ENCODE peak calls at places on chromosomes 16 and 17, in five cellular contexts. U is IMR-90, S is adrenal gland, W is cardiac fibroblast, L is HL-60. D is an unnamed sample.

GRCh38 chr16:78706637-78707036 is 607.2 kb downstream of the WWOX start:
- DNase-seq in U (no peak), S (peak), L (no peak), W (no peak), D (no peak)

GRCh38 chr16:49652441-49653175 is 203.3 kb downstream of the ZNF423 start:
- DNase-seq in L (no peak), S (peak), U (no peak), W (peak), D (peak)

GRCh38 chr17:76716834-76717205 is 6.1 kb upstream of the MXRA7 start:
- DNase-seq in W (peak), S (peak), U (peak), L (no peak), D (peak)

GRCh38 chr17:76772842-76773521 is 35.1 kb downstream of the MFSD11 start:
- DNase-seq in U (peak), L (no peak), W (peak), S (no peak), D (peak)

GRCh38 chr17:40373324-40373723 is 8.8 kb upstream of the GJD3 start:
- DNase-seq in L (no peak), U (peak), W (peak), S (no peak), D (peak)

GRCh38 chr16:28307936-28308335 is 15.6 kb downstream of the SBK1 start:
- DNase-seq in L (no peak), S (no peak), W (no peak), U (no peak), D (no peak)

GRCh38 chr16:714079-714478 is 839 bp upstream of the METRN start:
- DNase-seq in L (no peak), S (no peak), W (no peak), U (no peak), D (no peak)

GRCh38 chr16:57000271-57001025 is 11.1 kb downstream of the NLRC5 start:
- DNase-seq in S (no peak), L (no peak), W (peak), U (peak), D (peak)

GRCh38 chr17:50758524-50758923 is 8.8 kb downstream of the ANKRD40CL start:
- DNase-seq in U (no peak), W (no peak), S (no peak), L (no peak), D (no peak)

GRCh38 chr16:65936096-65936495 is 430.4 kb upstream of the CDH5 start:
- DNase-seq in L (no peak), S (no peak), W (no peak), U (peak), D (peak)

GRCh38 chr17:10121971-10122707 is 76.3 kb downstream of the GAS7 start:
- DNase-seq in L (no peak), S (no peak), W (no peak), U (peak), D (no peak)

GRCh38 chr16:85515830-85516397 is 97.2 kb upstream of the GSE1 start:
- DNase-seq in U (no peak), S (no peak), L (no peak), W (no peak), D (no peak)

GRCh38 chr17:251531-251930 is 70.1 kb upstream of the DOC2B start:
- DNase-seq in U (no peak), L (no peak), S (peak), W (no peak), D (no peak)

GRCh38 chr17:78122991-78123249 is 5.6 kb downstream of the TMC6 start:
- DNase-seq in S (no peak), W (no peak), L (no peak), U (no peak), D (no peak)

GRCh38 chr16:67184453-67185002 is 765 bp upstream of the MATCAP1 start:
- DNase-seq in U (no peak), L (no peak), W (no peak), S (no peak), D (no peak)

GRCh38 chr17:62888148-62888547 is 77.9 kb upstream of the TANC2 start:
- DNase-seq in S (no peak), L (no peak), U (no peak), W (peak), D (no peak)

GRCh38 chr17:81365601-81366585 is 29.4 kb upstream of the BAHCC1 start:
- DNase-seq in W (peak), S (peak), U (peak), L (peak), D (peak)

GRCh38 chr16:81556715-81557284 is 112.2 kb downstream of the CMIP start:
- DNase-seq in S (peak), U (no peak), L (no peak), W (peak), D (no peak)

GRCh38 chr16:35255186-35255803 is 1795.9 kb downstream of the TP53TG3F start:
- DNase-seq in L (no peak), W (no peak), S (no peak), U (no peak), D (no peak)

GRCh38 chr16:7004266-7004665 is 328.4 kb upstream of the RBFOX1 start:
- DNase-seq in S (no peak), U (no peak), W (no peak), L (no peak), D (no peak)

GRCh38 chr17:61139219-61139618 is 260.4 kb upstream of the TBX2 start:
- DNase-seq in L (peak), W (peak), S (no peak), U (peak), D (peak)

GRCh38 chr17:56861899-56862298 is 27.9 kb downstream of the DGKE start:
- DNase-seq in W (no peak), L (no peak), S (no peak), U (no peak), D (no peak)

GRCh38 chr17:74843352-74843627 is 16.4 kb downstream of the GRIN2C start:
- DNase-seq in U (no peak), L (no peak), S (no peak), W (no peak), D (no peak)

GRCh38 chr17:74842146-74842598 is 17.5 kb downstream of the GRIN2C start:
- DNase-seq in W (no peak), S (peak), L (no peak), U (no peak), D (peak)

GRCh38 chr17:74840500-74840899 is 19.2 kb downstream of the GRIN2C start:
- DNase-seq in U (no peak), S (no peak), W (no peak), L (no peak), D (no peak)

GRCh38 chr17:74840989-74841666 is 18.6 kb downstream of the GRIN2C start:
- DNase-seq in S (peak), L (peak), U (peak), W (peak), D (peak)

DNA sequence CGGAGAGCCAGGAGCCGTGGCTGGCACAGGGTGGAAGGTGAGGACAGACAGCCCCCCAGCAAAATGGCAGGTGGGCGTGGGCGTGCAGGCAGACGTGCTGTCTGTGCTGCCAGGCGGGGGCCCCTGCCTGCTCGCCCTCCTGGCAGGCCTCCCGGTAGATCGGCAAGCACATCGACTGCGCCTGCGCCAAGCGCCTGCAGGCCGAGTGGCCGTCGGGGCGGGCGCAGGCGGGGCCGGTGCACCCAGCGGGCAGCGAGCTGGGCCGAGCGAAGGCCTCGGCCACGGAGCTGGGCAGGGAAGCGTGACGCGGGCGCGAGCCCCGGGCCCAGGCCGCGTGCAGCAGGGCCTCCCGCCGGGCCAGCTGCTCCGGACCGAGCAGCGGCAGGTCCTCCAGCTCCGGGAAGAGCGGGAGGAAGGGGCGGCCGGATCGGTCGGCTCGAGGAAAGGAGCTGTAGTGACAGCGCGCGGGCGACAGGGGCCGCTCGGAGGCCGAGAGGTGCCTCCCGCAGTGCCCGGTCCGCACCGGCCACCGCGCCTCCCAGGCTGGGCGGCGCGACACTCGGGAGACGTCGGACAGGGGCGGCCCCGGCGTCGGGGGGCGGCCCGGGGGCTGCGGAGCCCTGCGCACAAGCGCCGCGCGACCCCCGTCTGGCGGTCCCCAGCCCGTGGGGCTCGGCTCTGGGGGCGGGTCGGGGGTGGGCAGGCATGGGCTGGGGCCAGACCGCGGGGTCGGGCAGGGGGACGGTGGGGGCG is 16.9 kb downstream of the GRIN2C start:
- DNase-seq in U (peak), S (peak), W (peak), L (no peak), D (peak)
- TF ChIP-seq CTCF in U (peak), S (peak), W (peak), L (no peak), D (peak)

GRCh38 chr17:3894188-3894587 is 1.3 kb upstream of the CAMKK1 start:
- DNase-seq in W (no peak), U (no peak), L (no peak), S (no peak), D (no peak)

GRCh38 chr17:3894927-3895343 is 2.1 kb upstream of the CAMKK1 start:
- DNase-seq in U (peak), S (peak), W (peak), L (peak), D (no peak)

GRCh38 chr17:3893003-3893719 is at the start of gene CAMKK1:
- DNase-seq in U (peak), S (peak), W (peak), L (peak), D (peak)

GRCh38 chr17:3892095-3892998 is 506 bp downstream of the CAMKK1 start:
- DNase-seq in S (peak), U (peak), L (peak), W (peak), D (peak)

DNA sequence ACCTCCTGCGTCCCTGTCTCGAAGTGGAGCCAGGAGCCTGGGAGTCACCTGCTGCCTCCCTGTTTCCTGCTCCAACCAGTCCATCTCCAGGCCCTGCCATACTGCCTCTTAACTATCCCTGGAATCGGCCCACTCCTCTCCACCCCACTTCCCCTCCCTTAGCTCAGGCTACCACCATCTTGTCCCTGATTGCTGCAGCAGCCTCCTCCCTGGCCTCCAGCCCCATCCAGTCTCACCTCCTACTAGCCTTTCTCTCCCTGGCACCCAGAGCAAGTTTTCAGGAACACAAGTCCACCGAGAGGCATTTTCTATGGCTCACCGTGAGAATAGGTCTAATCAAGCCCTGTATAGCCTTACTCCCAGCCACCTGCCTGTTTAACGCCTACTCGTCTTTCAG is 865 bp upstream of the CAMKK1 start:
- DNase-seq in S (no peak), L (no peak), U (no peak), W (no peak), D (no peak)
- H3K4me3 ChIP-seq in S (no peak), L (peak), U (no peak), W (no peak), D (no peak)

GRCh38 chr17:74380086-74380958 is 13.0 kb downstream of the GPR142 start:
- DNase-seq in U (no peak), S (no peak), L (peak), W (no peak), D (no peak)
- TF ChIP-seq CTCF in U (no peak), S (no peak), L (no peak), W (no peak), D (no peak)

DNA sequence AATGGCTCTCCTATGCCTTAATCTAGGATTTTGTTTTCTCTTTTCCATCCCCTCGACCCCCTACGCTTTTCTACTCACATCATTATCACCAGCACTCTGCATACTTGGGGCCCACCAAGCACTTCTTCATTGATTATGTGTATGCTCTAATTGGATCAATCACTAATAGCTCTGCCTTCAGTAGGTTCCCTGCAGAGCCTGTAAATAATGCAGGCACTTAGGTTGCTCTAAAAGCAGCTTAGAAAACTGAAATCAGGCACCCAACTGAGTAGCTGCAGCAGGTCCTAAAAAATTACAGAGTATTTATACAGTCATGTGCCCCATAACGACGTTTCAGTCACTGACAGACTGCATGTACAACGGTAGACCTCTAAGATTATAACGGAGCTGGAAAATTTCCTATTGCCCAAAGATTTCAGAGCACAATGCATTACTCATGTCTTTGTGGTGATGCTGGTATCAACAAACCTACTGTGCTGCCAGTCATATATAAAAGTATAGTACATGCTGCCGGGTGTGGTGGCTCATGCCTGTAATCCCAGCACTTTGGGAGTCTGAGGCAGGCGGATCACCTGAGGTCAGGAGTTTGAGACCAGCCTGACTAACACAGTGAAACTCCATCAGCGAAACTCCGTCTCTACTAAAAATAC is 280.4 kb downstream of the HS3ST3B1 start:
- DNase-seq in W (no peak), U (no peak), S (no peak), L (no peak), D (no peak)
- H3K4me3 ChIP-seq in W (no peak), U (no peak), S (no peak), L (no peak), D (no peak)

GRCh38 chr17:14301761-14302401 is 1.0 kb downstream of the HS3ST3B1 start:
- DNase-seq in U (peak), W (peak), S (no peak), L (peak), D (peak)

GRCh38 chr17:14302421-14303099 is 1.7 kb downstream of the HS3ST3B1 start:
- DNase-seq in U (peak), S (peak), L (peak), W (peak), D (peak)

GRCh38 chr17:14300628-14301278 is at the start of gene HS3ST3B1:
- DNase-seq in W (peak), U (peak), S (peak), L (peak), D (peak)

GRCh38 chr17:14299261-14300093 is 1.4 kb upstream of the HS3ST3B1 start:
- DNase-seq in W (peak), S (peak), L (peak), U (no peak), D (peak)

DNA sequence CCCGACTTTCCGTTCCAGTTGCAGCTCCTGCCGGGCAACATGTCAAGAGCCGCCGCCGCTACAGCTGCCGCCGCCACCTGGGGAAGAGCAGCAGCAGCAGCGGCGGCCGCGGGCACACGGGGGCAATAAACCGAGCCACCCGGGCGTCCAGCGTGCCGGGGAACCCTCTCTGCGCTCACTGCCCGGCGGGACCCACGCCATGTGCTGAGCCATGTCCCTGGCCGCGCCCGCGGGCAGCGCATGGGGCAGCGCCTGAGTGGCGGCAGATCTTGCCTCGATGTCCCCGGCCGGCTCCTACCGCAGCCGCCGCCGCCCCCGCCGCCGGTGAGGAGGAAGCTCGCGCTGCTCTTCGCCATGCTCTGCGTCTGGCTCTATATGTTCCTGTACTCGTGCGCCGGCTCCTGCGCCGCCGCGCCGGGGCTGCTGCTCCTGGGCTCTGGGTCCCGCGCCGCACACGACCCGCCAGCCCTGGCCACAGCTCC is 439 bp downstream of the HS3ST3B1 start:
- DNase-seq in W (no peak), S (no peak), U (no peak), L (peak), D (peak)
- TF ChIP-seq CTCF in W (no peak), S (no peak), U (peak), L (no peak), D (no peak)

GRCh38 chr16:50845296-50845695 is 103.4 kb downstream of the CYLD start:
- DNase-seq in W (no peak), U (no peak), L (no peak), S (no peak), D (no peak)

GRCh38 chr16:50846511-50846910 is 104.6 kb downstream of the CYLD start:
- DNase-seq in L (no peak), W (no peak), S (no peak), U (no peak), D (no peak)

GRCh38 chr16:50842589-50842988 is 100.7 kb downstream of the CYLD start:
- DNase-seq in S (no peak), U (peak), L (no peak), W (no peak), D (no peak)

GRCh38 chr16:50847166-50847565 is 105.3 kb downstream of the CYLD start:
- DNase-seq in S (no peak), L (no peak), U (no peak), W (no peak), D (no peak)

DNA sequence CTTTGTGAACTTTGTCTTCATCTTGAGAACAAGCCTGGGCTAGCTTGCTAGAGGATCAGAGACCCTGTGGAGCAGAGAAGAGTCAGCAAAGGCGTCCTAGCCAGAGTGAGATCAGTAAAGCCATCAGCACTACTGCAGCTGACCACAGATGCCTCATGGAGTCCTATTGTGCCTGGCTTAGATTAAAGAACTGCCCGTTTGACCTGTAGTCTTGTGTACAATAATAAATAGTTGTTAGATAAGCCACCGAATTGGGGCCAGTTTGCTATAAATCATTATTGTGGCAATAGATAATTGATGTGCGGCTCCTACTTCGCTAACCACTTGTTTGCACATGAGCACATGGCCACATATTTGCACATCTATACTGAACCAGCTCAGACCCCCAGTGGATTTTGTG is 103.0 kb downstream of the CYLD start:
- DNase-seq in W (no peak), S (no peak), U (no peak), L (no peak), D (no peak)
- H3K4me3 ChIP-seq in W (no peak), S (no peak), U (no peak), L (no peak), D (no peak)

GRCh38 chr17:59897090-59897489 is 4.2 kb downstream of the RPS6KB1 start:
- DNase-seq in S (no peak), L (no peak), W (peak), U (peak), D (peak)

GRCh38 chr17:59901604-59902003 is 8.7 kb downstream of the RPS6KB1 start:
- DNase-seq in W (no peak), L (no peak), U (no peak), S (no peak), D (no peak)

GRCh38 chr17:59903455-59903854 is 10.5 kb downstream of the RPS6KB1 start:
- DNase-seq in S (no peak), W (no peak), L (no peak), U (no peak), D (no peak)

GRCh38 chr17:59893617-59894100 is 738 bp downstream of the RPS6KB1 start:
- DNase-seq in L (peak), S (no peak), W (peak), U (peak), D (peak)

GRCh38 chr17:59899099-59899498 is 6.2 kb downstream of the RPS6KB1 start:
- DNase-seq in W (no peak), S (no peak), L (peak), U (no peak), D (no peak)
- TF ChIP-seq CTCF in W (no peak), S (no peak), L (peak), U (no peak), D (no peak)

GRCh38 chr17:47205419-47205963 is 3.7 kb upstream of the MYL4 start:
- DNase-seq in L (no peak), U (peak), S (peak), W (peak), D (peak)
- H3K4me3 ChIP-seq in L (no peak), U (no peak), S (no peak), W (no peak), D (no peak)

D was measured in astrocyte of the spinal cord.